ENCODE peak calls at places on chromosomes 1 and 21, in six cellular contexts. L, F, V, N, D and Q are unnamed samples. For H3K9me3, the result is how much of the 10 kb centered on the place peaks cover.

GRCh38 chr1:28517649-28517999 is 11.8 kb downstream of the RCC1 start:
- DNase-seq in L (no peak), F (no peak), V (no peak), N (no peak), D (no peak), Q (no peak)

GRCh38 chr1:53862507-53862906 is 24.4 kb upstream of the NDC1 start:
- DNase-seq in L (no peak), F (no peak), V (no peak), N (no peak), D (no peak), Q (no peak)

GRCh38 chr1:230905733-230906132 is 37.4 kb upstream of the C1orf198 start:
- DNase-seq in L (no peak), F (no peak), V (no peak), N (no peak), D (no peak), Q (no peak)

GRCh38 chr1:7931446-7931812 is 9.2 kb downstream of the TNFRSF9 start:
- DNase-seq in L (no peak), F (no peak), V (no peak), N (no peak), D (no peak), Q (no peak)

GRCh38 chr1:67522001-67522441 is 91.8 kb upstream of the SERBP1 start:
- DNase-seq in L (no peak), F (no peak), V (no peak), N (no peak), D (no peak), Q (no peak)

GRCh38 chr1:193402977-193403376 is 216.6 kb upstream of the B3GALT2 start:
- DNase-seq in L (no peak), F (no peak), V (no peak), N (no peak), D (no peak), Q (no peak)

GRCh38 chr1:33159577-33159976 is 22.3 kb downstream of the TRIM62 start:
- DNase-seq in L (no peak), F (no peak), V (no peak), N (no peak), D (no peak), Q (no peak)

GRCh38 chr1:212915245-212916091 is 34.9 kb upstream of the VASH2 start:
- DNase-seq in L (no peak), F (no peak), V (peak), N (peak), D (no peak), Q (no peak)

GRCh38 chr1:101051688-101052638 is 26.4 kb upstream of the DPH5 start:
- DNase-seq in L (no peak), F (no peak), V (no peak), N (no peak), D (no peak), Q (no peak)

GRCh38 chr1:6544831-6545230 is 9.5 kb downstream of the NOL9 start:
- DNase-seq in L (no peak), F (no peak), V (no peak), N (no peak), D (no peak), Q (no peak)

GRCh38 chr1:229217716-229218115 is 53.2 kb upstream of the RAB4A start:
- DNase-seq in L (no peak), F (peak), V (no peak), N (no peak), D (no peak), Q (no peak)

GRCh38 chr1:62823556-62823955 is 39.6 kb downstream of the ATG4C start:
- DNase-seq in L (no peak), F (no peak), V (no peak), N (no peak), D (no peak), Q (no peak)

GRCh38 chr1:203860396-203860951 is 925 bp upstream of the SNRPE start:
- DNase-seq in L (no peak), F (no peak), V (peak), N (no peak), D (peak), Q (no peak)

GRCh38 chr1:61083014-61083798 is 845 bp downstream of the NFIA start:
- DNase-seq in L (peak), F (no peak), V (peak), N (no peak), D (peak), Q (no peak)

GRCh38 chr1:56097713-56098112 is 481.6 kb downstream of the PLPP3 start:
- DNase-seq in L (no peak), F (no peak), V (no peak), N (no peak), D (no peak), Q (no peak)

GRCh38 chr1:20634594-20635084 is 1.4 kb downstream of the PINK1 start:
- DNase-seq in L (peak), F (no peak), V (peak), N (no peak), D (peak), Q (no peak)

GRCh38 chr1:15083578-15083977 is 70.0 kb upstream of the TMEM51 start:
- DNase-seq in L (no peak), F (no peak), V (no peak), N (no peak), D (no peak), Q (no peak)

GRCh38 chr1:228105269-228105995 is 2.3 kb upstream of the C1orf35 start:
- DNase-seq in L (no peak), F (no peak), V (no peak), N (no peak), D (no peak), Q (no peak)

GRCh38 chr21:38972078-38972477 is 166.3 kb downstream of the ETS2 start:
- DNase-seq in L (no peak), F (no peak), V (no peak), N (no peak), D (no peak), Q (no peak)

GRCh38 chr1:14498839-14499238 is 99.6 kb upstream of the KAZN start:
- DNase-seq in L (no peak), F (no peak), V (no peak), N (no peak), D (no peak), Q (no peak)

GRCh38 chr1:24966724-24967346 is 36.8 kb upstream of the RUNX3 start:
- DNase-seq in L (no peak), F (peak), V (no peak), N (peak), D (peak), Q (no peak)

GRCh38 chr1:112083487-112083886 is 94.0 kb upstream of the KCND3 start:
- DNase-seq in L (no peak), F (no peak), V (no peak), N (no peak), D (no peak), Q (no peak)

GRCh38 chr1:20478072-20478660 is 7.8 kb downstream of the CAMK2N1 start:
- DNase-seq in L (no peak), F (no peak), V (no peak), N (no peak), D (no peak), Q (no peak)

GRCh38 chr1:8822383-8823294 is 5.2 kb upstream of the RERE start:
- DNase-seq in L (no peak), F (peak), V (no peak), N (peak), D (no peak), Q (no peak)

GRCh38 chr21:38140192-38140905 is 116.4 kb upstream of the KCNJ15 start:
- DNase-seq in L (peak), F (no peak), V (no peak), N (no peak), D (peak), Q (no peak)

GRCh38 chr1:222095606-222096475 is 354.0 kb upstream of the DUSP10 start:
- DNase-seq in L (no peak), F (peak), V (peak), N (no peak), D (no peak), Q (no peak)

GRCh38 chr1:57797084-57797483 is 373.2 kb upstream of the DAB1 start:
- DNase-seq in L (no peak), F (no peak), V (no peak), N (no peak), D (no peak), Q (no peak)

GRCh38 chr1:170377011-170377410 is 155.0 kb upstream of the GORAB start:
- DNase-seq in L (no peak), F (no peak), V (no peak), N (no peak), D (no peak), Q (no peak)

GRCh38 chr1:155008015-155008941 is 5.7 kb downstream of the ZBTB7B start:
- DNase-seq in L (no peak), F (no peak), V (no peak), N (no peak), D (no peak), Q (no peak)

DNA sequence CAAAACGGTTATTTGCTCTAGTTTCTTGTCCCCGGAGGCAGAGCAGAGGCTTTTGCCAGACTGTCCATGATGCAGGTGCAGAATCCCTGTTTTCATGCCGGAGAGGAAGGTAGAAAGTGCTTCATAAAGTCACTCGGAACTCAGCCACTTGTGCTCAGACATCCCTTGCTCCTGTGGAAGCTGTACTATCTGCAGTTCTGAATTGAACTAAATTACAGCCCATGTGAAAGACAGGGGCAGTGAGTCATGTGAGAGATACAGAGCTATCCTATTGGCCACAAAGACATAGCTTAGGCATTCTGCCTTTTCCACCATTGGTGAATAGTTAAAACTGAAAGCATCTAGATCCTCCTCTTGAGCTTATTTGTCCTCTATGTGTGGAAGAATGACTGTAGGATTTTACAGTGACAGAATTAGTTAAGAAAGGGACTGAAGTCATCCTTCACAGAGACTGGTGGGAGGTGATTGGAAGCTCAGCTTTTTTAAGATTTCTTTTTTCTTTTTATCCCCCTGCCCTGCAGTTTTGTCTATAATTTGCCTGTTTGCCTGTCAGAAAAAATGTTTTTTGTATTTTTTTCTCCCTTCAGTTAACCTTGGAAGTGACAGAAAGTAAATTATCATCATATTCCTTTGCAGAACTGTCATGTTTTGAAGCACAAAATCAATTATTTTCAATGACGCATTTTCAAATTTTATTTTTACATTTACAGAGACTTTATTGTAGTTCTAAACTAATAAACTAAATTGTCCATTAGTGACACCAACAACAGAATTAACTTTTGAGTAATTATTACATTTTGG is 298.6 kb downstream of the PTPRC start:
- DNase-seq in L (no peak), F (peak), V (peak), N (peak), D (no peak), Q (no peak)
- H3K4me3 ChIP-seq in L (peak), F (peak), V (peak), N (peak), D (peak), Q (peak)

DNA sequence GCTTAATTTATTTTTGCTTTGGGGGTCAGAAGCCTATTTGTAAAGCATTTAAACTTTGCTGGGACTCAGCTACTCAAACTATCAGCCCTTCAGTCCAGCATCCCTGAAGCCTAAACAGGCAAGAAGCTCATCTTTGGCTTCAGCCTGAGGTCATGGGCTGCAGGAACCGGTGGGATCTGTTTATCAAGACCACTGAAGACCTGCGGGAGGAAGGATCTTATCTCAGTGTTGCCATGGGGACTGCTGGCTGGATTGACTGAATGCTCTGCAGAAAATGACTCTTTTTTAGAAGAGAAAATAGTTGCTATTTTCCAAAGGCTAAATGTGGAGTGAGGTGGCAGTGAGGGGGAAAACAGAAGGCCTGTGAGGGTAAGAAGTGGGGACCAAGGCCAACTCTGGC is 20.6 kb upstream of the ATP1B1 start:
- DNase-seq in L (no peak), F (no peak), V (no peak), N (no peak), D (no peak), Q (no peak)
- H3K27ac ChIP-seq in L (no peak), F (no peak), V (no peak), N (no peak), D (no peak), Q (no peak)

GRCh38 chr1:80962559-80962958 is 838.2 kb upstream of the ADGRL2 start:
- DNase-seq in L (no peak), F (no peak), V (no peak), N (no peak), D (no peak), Q (no peak)
- H3K9me3 ChIP-seq in L (under half), F (under half), V (under half), N (under half), D (under half), Q (under half)

GRCh38 chr1:106289265-106289664 is 767.2 kb upstream of the PRMT6 start:
- DNase-seq in L (no peak), F (no peak), V (no peak), N (no peak), D (no peak), Q (no peak)
- H3K4me3 ChIP-seq in L (no peak), F (no peak), V (no peak), N (no peak), D (no peak), Q (no peak)

DNA sequence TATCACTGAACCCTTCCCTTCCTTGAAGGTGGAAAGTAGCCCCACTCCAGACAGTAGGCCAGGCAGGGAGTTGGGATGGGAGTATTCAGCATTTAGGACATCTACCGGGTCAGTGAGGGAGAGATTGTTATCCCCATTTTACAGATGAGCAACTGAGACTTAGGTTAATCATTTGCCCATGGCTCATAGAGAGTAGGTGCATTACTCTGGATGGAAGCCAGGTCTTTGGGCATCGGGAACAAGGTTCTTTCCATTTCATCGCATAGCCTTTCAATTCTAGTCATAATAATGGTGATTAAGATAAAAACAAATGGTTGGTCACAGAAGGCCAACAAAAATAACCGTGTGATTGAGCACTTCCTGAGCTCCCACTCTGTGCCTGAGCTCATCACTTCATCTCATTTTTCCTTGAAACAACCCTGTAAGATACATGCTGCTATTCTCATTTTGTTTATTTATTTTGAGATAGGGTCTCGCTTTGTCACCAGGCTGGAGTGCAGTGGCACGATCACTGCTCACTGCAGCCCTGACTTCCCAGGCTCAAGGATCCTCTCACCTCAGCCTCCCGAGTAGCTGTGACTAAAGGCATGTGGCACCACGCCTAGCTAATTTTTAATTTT is 64.8 kb downstream of the NAV1 start:
- DNase-seq in L (no peak), F (no peak), V (no peak), N (no peak), D (no peak), Q (no peak)
- H3K27ac ChIP-seq in L (no peak), F (no peak), V (no peak), N (no peak), D (no peak), Q (no peak)

GRCh38 chr21:44378646-44379581 is 25.5 kb downstream of the TRPM2 start:
- DNase-seq in L (no peak), F (no peak), V (peak), N (no peak), D (peak), Q (no peak)
- H3K9me3 ChIP-seq in L (under half), F (under half), V (under half), N (half or more), D (under half), Q (under half)

GRCh38 chr1:17539202-17539525 is 334 bp upstream of the ARHGEF10L start:
- DNase-seq in L (no peak), F (no peak), V (no peak), N (no peak), D (no peak), Q (no peak)

GRCh38 chr1:17539526-17540254 is at the start of gene ARHGEF10L:
- DNase-seq in L (no peak), F (no peak), V (peak), N (no peak), D (peak), Q (no peak)

GRCh38 chr1:17538010-17538409 is 1.5 kb upstream of the ARHGEF10L start:
- DNase-seq in L (no peak), F (no peak), V (no peak), N (no peak), D (no peak), Q (no peak)

GRCh38 chr1:17540255-17541001 is 930 bp downstream of the ARHGEF10L start:
- DNase-seq in L (no peak), F (no peak), V (peak), N (no peak), D (peak), Q (no peak)

GRCh38 chr1:17538428-17539130 is 919 bp upstream of the ARHGEF10L start:
- DNase-seq in L (no peak), F (no peak), V (peak), N (no peak), D (no peak), Q (peak)
- H3K4me3 ChIP-seq in L (peak), F (no peak), V (no peak), N (no peak), D (no peak), Q (peak)

GRCh38 chr1:175152006-175152652 is 40.4 kb downstream of the KIAA0040 start:
- DNase-seq in L (peak), F (peak), V (peak), N (no peak), D (peak), Q (no peak)
- H3K27ac ChIP-seq in L (no peak), F (no peak), V (no peak), N (no peak), D (no peak), Q (no peak)

DNA sequence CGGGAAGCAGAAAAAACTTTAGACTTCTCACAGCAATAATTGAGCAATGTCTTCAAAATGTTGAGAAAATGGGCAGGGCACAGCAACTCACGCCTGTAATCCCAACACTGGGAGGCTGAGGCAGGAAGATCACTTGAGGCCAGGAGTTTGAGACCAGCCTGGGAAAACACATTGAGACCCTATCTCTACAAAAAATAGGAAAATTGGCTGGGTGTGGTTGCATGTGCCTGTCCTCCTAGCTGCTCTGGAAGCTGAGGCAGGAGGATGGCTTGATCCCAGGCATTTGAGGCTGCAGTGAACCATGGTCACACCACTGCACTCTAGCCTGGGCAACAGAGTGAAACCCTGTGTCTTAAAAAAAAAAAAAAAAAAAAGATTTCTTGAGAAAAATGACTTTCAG is 7.8 kb upstream of the ZFP69 start:
- DNase-seq in L (no peak), F (no peak), V (no peak), N (no peak), D (no peak), Q (no peak)
- H3K9me3 ChIP-seq in L (half or more), F (under half), V (under half), N (under half), D (under half), Q (under half)